ENCODE peak calls at places on chromosomes 3 and 15, in eight cellular contexts. One of them, this sample, is unnamed.

GRCh38 chr3:64454179-64454578 is 228.9 kb upstream of the PRICKLE2 start:
- DNase-seq in iris pigment epithelial cell: peak; percentile 85
- DNase-seq in fibroblast of villous mesenchyme: peak; percentile 75
- DNase-seq in SW480: no peak
- DNase-seq in ascending aorta: no peak
- DNase-seq in spleen: no peak
- DNase-seq in NCI-H2227 treated with DMSO at 0.1 percent for 48 hours: no peak
- DNase-seq in anterior cingulate cortex: no peak
- DNase-seq in this sample: no peak

GRCh38 chr3:15241341-15241740 is 35.3 kb downstream of the CAPN7 start:
- DNase-seq in SW480: peak; percentile 16
- DNase-seq in spleen: no peak
- DNase-seq in ascending aorta: no peak
- DNase-seq in iris pigment epithelial cell: no peak
- DNase-seq in NCI-H2227 treated with DMSO at 0.1 percent for 48 hours: no peak
- DNase-seq in anterior cingulate cortex: peak; percentile 34
- DNase-seq in fibroblast of villous mesenchyme: no peak
- DNase-seq in this sample: peak; percentile 12

GRCh38 chr3:63975705-63976104 is 47.6 kb downstream of the PSMD6 start:
- DNase-seq in anterior cingulate cortex: peak; percentile 32
- DNase-seq in NCI-H2227 treated with DMSO at 0.1 percent for 48 hours: no peak
- DNase-seq in SW480: no peak
- DNase-seq in fibroblast of villous mesenchyme: peak; percentile 50
- DNase-seq in spleen: no peak
- DNase-seq in ascending aorta: no peak
- DNase-seq in iris pigment epithelial cell: peak; percentile 75
- DNase-seq in this sample: peak; percentile 29

GRCh38 chr3:54853573-54854404 is 74.1 kb downstream of the LRTM1 start:
- DNase-seq in iris pigment epithelial cell: peak; percentile 56
- DNase-seq in SW480: peak; percentile 53
- DNase-seq in fibroblast of villous mesenchyme: peak; percentile 69
- DNase-seq in NCI-H2227 treated with DMSO at 0.1 percent for 48 hours: peak; percentile 39
- DNase-seq in ascending aorta: no peak
- DNase-seq in anterior cingulate cortex: peak; percentile 90
- DNase-seq in spleen: peak; percentile 87
- DNase-seq in this sample: peak; percentile 43

GRCh38 chr3:183968846-183969245 is 48.8 kb downstream of the ABCC5 start:
- DNase-seq in ascending aorta: no peak
- DNase-seq in NCI-H2227 treated with DMSO at 0.1 percent for 48 hours: no peak
- DNase-seq in anterior cingulate cortex: no peak
- DNase-seq in spleen: no peak
- DNase-seq in iris pigment epithelial cell: no peak
- DNase-seq in fibroblast of villous mesenchyme: no peak
- DNase-seq in SW480: no peak
- DNase-seq in this sample: no peak

GRCh38 chr3:189157232-189158007 is 14.4 kb upstream of the TPRG1 start:
- DNase-seq in ascending aorta: no peak
- DNase-seq in NCI-H2227 treated with DMSO at 0.1 percent for 48 hours: no peak
- DNase-seq in SW480: no peak
- DNase-seq in spleen: no peak
- DNase-seq in anterior cingulate cortex: no peak
- DNase-seq in fibroblast of villous mesenchyme: no peak
- DNase-seq in iris pigment epithelial cell: no peak
- DNase-seq in this sample: no peak

GRCh38 chr3:167839460-167839859 is 103.9 kb downstream of the SERPINI1 start:
- DNase-seq in spleen: no peak
- DNase-seq in ascending aorta: no peak
- DNase-seq in SW480: peak; percentile 29
- DNase-seq in iris pigment epithelial cell: no peak
- DNase-seq in NCI-H2227 treated with DMSO at 0.1 percent for 48 hours: no peak
- DNase-seq in fibroblast of villous mesenchyme: no peak
- DNase-seq in anterior cingulate cortex: no peak
- DNase-seq in this sample: no peak

GRCh38 chr3:182414586-182414985 is 378.7 kb upstream of the ATP11B start:
- DNase-seq in spleen: no peak
- DNase-seq in ascending aorta: no peak
- DNase-seq in SW480: no peak
- DNase-seq in anterior cingulate cortex: no peak
- DNase-seq in iris pigment epithelial cell: no peak
- DNase-seq in fibroblast of villous mesenchyme: no peak
- DNase-seq in NCI-H2227 treated with DMSO at 0.1 percent for 48 hours: no peak
- DNase-seq in this sample: no peak

GRCh38 chr3:66860771-66861170 is 137.3 kb upstream of the KBTBD8 start:
- DNase-seq in fibroblast of villous mesenchyme: no peak
- DNase-seq in NCI-H2227 treated with DMSO at 0.1 percent for 48 hours: no peak
- DNase-seq in anterior cingulate cortex: no peak
- DNase-seq in spleen: no peak
- DNase-seq in ascending aorta: no peak
- DNase-seq in SW480: no peak
- DNase-seq in iris pigment epithelial cell: no peak
- DNase-seq in this sample: no peak

GRCh38 chr3:122825460-122825859 is 30.6 kb downstream of the SLC49A4 start:
- DNase-seq in fibroblast of villous mesenchyme: no peak
- DNase-seq in anterior cingulate cortex: no peak
- DNase-seq in ascending aorta: no peak
- DNase-seq in SW480: no peak
- DNase-seq in NCI-H2227 treated with DMSO at 0.1 percent for 48 hours: no peak
- DNase-seq in spleen: no peak
- DNase-seq in iris pigment epithelial cell: no peak
- DNase-seq in this sample: no peak

GRCh38 chr3:193680220-193680619 is 87.2 kb downstream of the OPA1 start:
- DNase-seq in fibroblast of villous mesenchyme: peak; percentile 59
- DNase-seq in anterior cingulate cortex: no peak
- DNase-seq in iris pigment epithelial cell: peak; percentile 57
- DNase-seq in spleen: no peak
- DNase-seq in ascending aorta: no peak
- DNase-seq in SW480: no peak
- DNase-seq in NCI-H2227 treated with DMSO at 0.1 percent for 48 hours: no peak
- DNase-seq in this sample: no peak

GRCh38 chr15:36370735-36371115 is 208.7 kb upstream of the CDIN1 start:
- DNase-seq in SW480: no peak
- DNase-seq in ascending aorta: no peak
- DNase-seq in NCI-H2227 treated with DMSO at 0.1 percent for 48 hours: no peak
- DNase-seq in iris pigment epithelial cell: peak; percentile 84
- DNase-seq in fibroblast of villous mesenchyme: peak; percentile 73
- DNase-seq in spleen: no peak
- DNase-seq in anterior cingulate cortex: no peak
- DNase-seq in this sample: no peak

GRCh38 chr15:63157891-63158431 is 684 bp upstream of the RPS27L start:
- DNase-seq in fibroblast of villous mesenchyme: peak; percentile 87
- DNase-seq in NCI-H2227 treated with DMSO at 0.1 percent for 48 hours: peak; percentile 13
- DNase-seq in ascending aorta: no peak
- DNase-seq in spleen: no peak
- DNase-seq in anterior cingulate cortex: peak; percentile 30
- DNase-seq in SW480: peak; percentile 48
- DNase-seq in iris pigment epithelial cell: peak; percentile 88
- DNase-seq in this sample: peak; percentile 61

GRCh38 chr3:134056464-134056891 is 26.8 kb upstream of the SLCO2A1 start:
- DNase-seq in spleen: peak; percentile 48
- DNase-seq in anterior cingulate cortex: no peak
- DNase-seq in NCI-H2227 treated with DMSO at 0.1 percent for 48 hours: no peak
- DNase-seq in ascending aorta: no peak
- DNase-seq in SW480: no peak
- DNase-seq in fibroblast of villous mesenchyme: no peak
- DNase-seq in iris pigment epithelial cell: peak; percentile 21
- DNase-seq in this sample: no peak

GRCh38 chr3:111726788-111727305 is 131.7 kb upstream of the ZBED2 start:
- DNase-seq in fibroblast of villous mesenchyme: no peak
- DNase-seq in NCI-H2227 treated with DMSO at 0.1 percent for 48 hours: no peak
- DNase-seq in spleen: no peak
- DNase-seq in ascending aorta: no peak
- DNase-seq in anterior cingulate cortex: no peak
- DNase-seq in SW480: no peak
- DNase-seq in iris pigment epithelial cell: no peak
- DNase-seq in this sample: no peak

GRCh38 chr3:111890051-111890580 is 31.1 kb downstream of the PHLDB2 start:
- DNase-seq in iris pigment epithelial cell: no peak
- DNase-seq in ascending aorta: no peak
- DNase-seq in SW480: no peak
- DNase-seq in spleen: no peak
- DNase-seq in NCI-H2227 treated with DMSO at 0.1 percent for 48 hours: no peak
- DNase-seq in anterior cingulate cortex: no peak
- DNase-seq in fibroblast of villous mesenchyme: no peak
- DNase-seq in this sample: no peak

GRCh38 chr3:59143447-59143846 is 93.6 kb upstream of the CFAP20DC start:
- DNase-seq in anterior cingulate cortex: no peak
- DNase-seq in iris pigment epithelial cell: peak; percentile 10
- DNase-seq in NCI-H2227 treated with DMSO at 0.1 percent for 48 hours: no peak
- DNase-seq in spleen: no peak
- DNase-seq in ascending aorta: no peak
- DNase-seq in SW480: no peak
- DNase-seq in fibroblast of villous mesenchyme: no peak
- DNase-seq in this sample: no peak

GRCh38 chr3:166191406-166191805 is 354.2 kb upstream of the BCHE start:
- DNase-seq in anterior cingulate cortex: no peak
- DNase-seq in spleen: no peak
- DNase-seq in fibroblast of villous mesenchyme: no peak
- DNase-seq in ascending aorta: no peak
- DNase-seq in iris pigment epithelial cell: no peak
- DNase-seq in NCI-H2227 treated with DMSO at 0.1 percent for 48 hours: no peak
- DNase-seq in SW480: no peak
- DNase-seq in this sample: no peak

GRCh38 chr3:72258366-72258765 is 473.4 kb upstream of the PROK2 start:
- DNase-seq in anterior cingulate cortex: no peak
- DNase-seq in ascending aorta: no peak
- DNase-seq in spleen: no peak
- DNase-seq in NCI-H2227 treated with DMSO at 0.1 percent for 48 hours: no peak
- DNase-seq in fibroblast of villous mesenchyme: no peak
- DNase-seq in SW480: no peak
- DNase-seq in iris pigment epithelial cell: no peak
- DNase-seq in this sample: no peak

GRCh38 chr15:87863152-87863551 is 393.4 kb downstream of the NTRK3 start:
- DNase-seq in fibroblast of villous mesenchyme: peak; percentile 19
- DNase-seq in iris pigment epithelial cell: no peak
- DNase-seq in SW480: no peak
- DNase-seq in ascending aorta: no peak
- DNase-seq in anterior cingulate cortex: no peak
- DNase-seq in spleen: no peak
- DNase-seq in NCI-H2227 treated with DMSO at 0.1 percent for 48 hours: no peak
- DNase-seq in this sample: no peak

GRCh38 chr3:50676031-50676705 is 1.4 kb downstream of the DOCK3 start:
- DNase-seq in spleen: no peak
- DNase-seq in iris pigment epithelial cell: no peak
- DNase-seq in NCI-H2227 treated with DMSO at 0.1 percent for 48 hours: no peak
- DNase-seq in anterior cingulate cortex: no peak
- DNase-seq in SW480: no peak
- DNase-seq in ascending aorta: no peak
- DNase-seq in fibroblast of villous mesenchyme: no peak
- DNase-seq in this sample: no peak

GRCh38 chr15:60591491-60592385 is 112.8 kb upstream of the ICE2 start:
- DNase-seq in fibroblast of villous mesenchyme: no peak
- DNase-seq in iris pigment epithelial cell: peak; percentile 35
- DNase-seq in ascending aorta: no peak
- DNase-seq in NCI-H2227 treated with DMSO at 0.1 percent for 48 hours: no peak
- DNase-seq in anterior cingulate cortex: peak; percentile 75
- DNase-seq in spleen: peak; percentile 85
- DNase-seq in SW480: peak; percentile 54
- DNase-seq in this sample: no peak

GRCh38 chr3:101816215-101817149 is 32.8 kb upstream of the NFKBIZ start:
- DNase-seq in SW480: no peak
- DNase-seq in spleen: no peak
- DNase-seq in anterior cingulate cortex: no peak
- DNase-seq in fibroblast of villous mesenchyme: peak; percentile 53
- DNase-seq in NCI-H2227 treated with DMSO at 0.1 percent for 48 hours: no peak
- DNase-seq in ascending aorta: no peak
- DNase-seq in iris pigment epithelial cell: no peak
- DNase-seq in this sample: no peak

GRCh38 chr15:90358124-90359033 is 6.3 kb downstream of the ZNF774 start:
- DNase-seq in anterior cingulate cortex: no peak
- DNase-seq in spleen: no peak
- DNase-seq in fibroblast of villous mesenchyme: no peak
- DNase-seq in SW480: no peak
- DNase-seq in NCI-H2227 treated with DMSO at 0.1 percent for 48 hours: no peak
- DNase-seq in ascending aorta: no peak
- DNase-seq in iris pigment epithelial cell: peak; percentile 63
- DNase-seq in this sample: no peak

GRCh38 chr3:37031115-37031682 is 37.9 kb downstream of the MLH1 start:
- DNase-seq in SW480: no peak
- DNase-seq in iris pigment epithelial cell: peak; percentile 37
- DNase-seq in anterior cingulate cortex: no peak
- DNase-seq in ascending aorta: no peak
- DNase-seq in spleen: no peak
- DNase-seq in NCI-H2227 treated with DMSO at 0.1 percent for 48 hours: no peak
- DNase-seq in fibroblast of villous mesenchyme: no peak
- DNase-seq in this sample: no peak

GRCh38 chr15:65460948-65461347 is 38.2 kb upstream of the IGDCC4 start:
- DNase-seq in iris pigment epithelial cell: peak; percentile 51
- DNase-seq in anterior cingulate cortex: no peak
- DNase-seq in SW480: peak; percentile 9
- DNase-seq in NCI-H2227 treated with DMSO at 0.1 percent for 48 hours: no peak
- DNase-seq in ascending aorta: no peak
- DNase-seq in spleen: no peak
- DNase-seq in fibroblast of villous mesenchyme: peak; percentile 15
- DNase-seq in this sample: no peak

GRCh38 chr3:11734-12133 is 184.8 kb upstream of the CHL1 start:
- DNase-seq in fibroblast of villous mesenchyme: peak; percentile 23
- DNase-seq in SW480: no peak
- DNase-seq in anterior cingulate cortex: no peak
- DNase-seq in spleen: peak; percentile 71
- DNase-seq in ascending aorta: no peak
- DNase-seq in NCI-H2227 treated with DMSO at 0.1 percent for 48 hours: no peak
- DNase-seq in iris pigment epithelial cell: no peak
- DNase-seq in this sample: peak; percentile 23

GRCh38 chr3:127182446-127182845 is 10.5 kb upstream of the PRR23E start:
- DNase-seq in SW480: no peak
- DNase-seq in ascending aorta: no peak
- DNase-seq in fibroblast of villous mesenchyme: no peak
- DNase-seq in spleen: peak; percentile 72
- DNase-seq in iris pigment epithelial cell: no peak
- DNase-seq in anterior cingulate cortex: no peak
- DNase-seq in NCI-H2227 treated with DMSO at 0.1 percent for 48 hours: no peak
- DNase-seq in this sample: no peak

GRCh38 chr3:34938784-34939183 is 700.5 kb upstream of the ARPP21 start:
- DNase-seq in ascending aorta: no peak
- DNase-seq in NCI-H2227 treated with DMSO at 0.1 percent for 48 hours: no peak
- DNase-seq in SW480: no peak
- DNase-seq in fibroblast of villous mesenchyme: no peak
- DNase-seq in iris pigment epithelial cell: no peak
- DNase-seq in anterior cingulate cortex: no peak
- DNase-seq in spleen: no peak
- DNase-seq in this sample: no peak

GRCh38 chr15:90063733-90064247 is 38.5 kb downstream of the IDH2 start:
- DNase-seq in anterior cingulate cortex: peak; percentile 23
- DNase-seq in NCI-H2227 treated with DMSO at 0.1 percent for 48 hours: no peak
- DNase-seq in SW480: no peak
- DNase-seq in ascending aorta: peak; percentile 41
- DNase-seq in iris pigment epithelial cell: no peak
- DNase-seq in fibroblast of villous mesenchyme: no peak
- DNase-seq in spleen: peak; percentile 90
- DNase-seq in this sample: no peak

GRCh38 chr15:57649138-57649537 is 57.4 kb upstream of the POLR2M start:
- DNase-seq in anterior cingulate cortex: no peak
- DNase-seq in NCI-H2227 treated with DMSO at 0.1 percent for 48 hours: no peak
- DNase-seq in fibroblast of villous mesenchyme: peak; percentile 28
- DNase-seq in SW480: no peak
- DNase-seq in iris pigment epithelial cell: no peak
- DNase-seq in spleen: no peak
- DNase-seq in ascending aorta: no peak
- DNase-seq in this sample: no peak